ENCODE peak calls at places on chromosomes 4 and X, in nine cellular contexts. G is aorta; O is fibroblast of mammary gland; U is Right ventricle myocardium superior; R is AG10803; L is right atrium auricular region; B is HT1080; E is stimulated activated CD4-positive, alpha-beta T cell treated with anti-CD3 and anti-CD28 coated beads, Interleukin-12 subunit alpha, Interleukin-12 subunit beta, amount 100 ng/mL, for 48 hours; P is NCI-H526. M is an unnamed sample.

GRCh38 chrX:104681214-104681613 is 115.2 kb downstream of the IL1RAPL2 start:
- DNase-seq in G (no peak), O (no peak), U (no peak), R (no peak), L (no peak), B (no peak), E (no peak), P (peak), M (no peak)

GRCh38 chrX:97597954-97598353 is 714.2 kb downstream of the RPA4 start:
- DNase-seq in G (no peak), O (no peak), U (no peak), R (no peak), L (no peak), B (peak), E (peak), P (no peak), M (no peak)

GRCh38 chr4:185608223-185608622 is 72.9 kb upstream of the PDLIM3 start:
- DNase-seq in G (no peak), O (no peak), U (no peak), R (no peak), L (no peak), B (no peak), E (no peak), P (peak), M (no peak)

GRCh38 chr4:136484996-136485395 is 1047.3 kb downstream of the PCDH18 start:
- DNase-seq in G (no peak), O (no peak), U (no peak), R (no peak), L (no peak), B (no peak), E (no peak), P (no peak), M (no peak)

GRCh38 chr4:112519689-112520597 is 4.0 kb upstream of the NEUROG2 start:
- DNase-seq in G (no peak), O (no peak), U (no peak), R (no peak), L (no peak), B (no peak), E (no peak), P (no peak), M (no peak)

GRCh38 chr4:80069837-80070788 is 2.9 kb downstream of the ANTXR2 start:
- DNase-seq in G (no peak), O (peak), U (no peak), R (no peak), L (no peak), B (peak), E (no peak), P (no peak), M (no peak)

GRCh38 chr4:6914448-6914847 is 4.8 kb downstream of the TBC1D14 start:
- DNase-seq in G (no peak), O (no peak), U (no peak), R (no peak), L (no peak), B (no peak), E (no peak), P (no peak), M (no peak)

GRCh38 chr4:62210521-62210920 is 1010.4 kb downstream of the ADGRL3 start:
- DNase-seq in G (no peak), O (no peak), U (no peak), R (no peak), L (no peak), B (no peak), E (no peak), P (no peak), M (no peak)

GRCh38 chrX:36957425-36958328 is 50.5 kb upstream of the FAM47C start:
- DNase-seq in G (peak), O (no peak), U (no peak), R (no peak), L (no peak), B (no peak), E (no peak), P (peak), M (no peak)

GRCh38 chr4:28010543-28011235 is 1150.0 kb downstream of the STIM2 start:
- DNase-seq in G (no peak), O (peak), U (no peak), R (peak), L (no peak), B (peak), E (no peak), P (no peak), M (no peak)

GRCh38 chrX:154804957-154805695 is at the start of gene MPP1:
- DNase-seq in G (peak), O (peak), U (peak), R (peak), L (peak), B (peak), E (peak), P (peak), M (peak)

GRCh38 chr4:104462647-104463046 is 32.0 kb downstream of the CXXC4 start:
- DNase-seq in G (no peak), O (no peak), U (no peak), R (no peak), L (no peak), B (no peak), E (no peak), P (no peak), M (no peak)

GRCh38 chrX:68714856-68715255 is 67.4 kb downstream of the STARD8 start:
- DNase-seq in G (no peak), O (no peak), U (no peak), R (no peak), L (no peak), B (no peak), E (no peak), P (no peak), M (no peak)

GRCh38 chrX:48769230-48769629 is 7.7 kb downstream of the GLOD5 start:
- DNase-seq in G (no peak), O (no peak), U (no peak), R (no peak), L (no peak), B (no peak), E (no peak), P (no peak), M (no peak)

GRCh38 chr4:139460565-139460964 is 6.6 kb downstream of the RAB33B start:
- DNase-seq in G (no peak), O (no peak), U (no peak), R (no peak), L (no peak), B (no peak), E (no peak), P (no peak), M (no peak)

GRCh38 chrX:10203617-10204016 is 46.8 kb downstream of the CLCN4 start:
- DNase-seq in G (no peak), O (no peak), U (no peak), R (no peak), L (no peak), B (no peak), E (no peak), P (no peak), M (no peak)

GRCh38 chr4:140372607-140373327 is 679 bp upstream of the SCOC start:
- DNase-seq in G (no peak), O (peak), U (no peak), R (peak), L (no peak), B (no peak), E (peak), P (peak), M (no peak)

GRCh38 chr4:35939746-35940145 is 304.6 kb downstream of the ARAP2 start:
- DNase-seq in G (no peak), O (no peak), U (no peak), R (no peak), L (no peak), B (no peak), E (no peak), P (no peak), M (no peak)

GRCh38 chrX:17613979-17614572 is 123.2 kb upstream of the SCML1 start:
- DNase-seq in G (no peak), O (peak), U (no peak), R (no peak), L (no peak), B (peak), E (no peak), P (no peak), M (no peak)

GRCh38 chr4:72031868-72032619 is at the start of gene NPFFR2:
- DNase-seq in G (peak), O (peak), U (no peak), R (peak), L (no peak), B (peak), E (no peak), P (peak), M (peak)

GRCh38 chrX:40434947-40435346 is 145.8 kb upstream of the ATP6AP2 start:
- DNase-seq in G (no peak), O (peak), U (peak), R (peak), L (no peak), B (no peak), E (no peak), P (peak), M (no peak)

GRCh38 chrX:23312136-23312535 is 22.5 kb upstream of the PTCHD1 start:
- DNase-seq in G (no peak), O (no peak), U (no peak), R (no peak), L (no peak), B (no peak), E (no peak), P (no peak), M (no peak)

GRCh38 chr4:29852537-29852936 is 867.6 kb upstream of the PCDH7 start:
- DNase-seq in G (no peak), O (no peak), U (no peak), R (no peak), L (no peak), B (no peak), E (no peak), P (no peak), M (no peak)

GRCh38 chr4:41887821-41888699 is 47.2 kb upstream of the TMEM33 start:
- DNase-seq in G (no peak), O (peak), U (no peak), R (peak), L (no peak), B (peak), E (peak), P (peak), M (no peak)

GRCh38 chr4:61657016-61657415 is 456.9 kb downstream of the ADGRL3 start:
- DNase-seq in G (no peak), O (no peak), U (no peak), R (no peak), L (no peak), B (no peak), E (no peak), P (no peak), M (no peak)

GRCh38 chr4:55269970-55270369 is 76.1 kb upstream of the SRD5A3 start:
- DNase-seq in G (no peak), O (no peak), U (no peak), R (no peak), L (no peak), B (no peak), E (no peak), P (no peak), M (no peak)

GRCh38 chr4:48147621-48148020 is 13.6 kb upstream of the TXK start:
- DNase-seq in G (no peak), O (no peak), U (no peak), R (no peak), L (no peak), B (no peak), E (no peak), P (no peak), M (no peak)

GRCh38 chr4:177442623-177443155 is 452 bp upstream of the AGA start:
- DNase-seq in G (no peak), O (peak), U (no peak), R (no peak), L (no peak), B (peak), E (peak), P (no peak), M (no peak)

GRCh38 chr4:53453385-53453784 is 75.9 kb downstream of the FIP1L1 start:
- DNase-seq in G (no peak), O (peak), U (no peak), R (peak), L (no peak), B (no peak), E (no peak), P (no peak), M (no peak)

GRCh38 chrX:53287493-53288138 is 6.2 kb upstream of the IQSEC2 start:
- DNase-seq in G (peak), O (peak), U (peak), R (peak), L (peak), B (peak), E (no peak), P (no peak), M (no peak)

GRCh38 chr4:42048394-42048793 is 58.1 kb downstream of the SLC30A9 start:
- DNase-seq in G (no peak), O (peak), U (no peak), R (peak), L (no peak), B (peak), E (no peak), P (no peak), M (no peak)

GRCh38 chr4:1367936-1368289 is 20.9 kb downstream of the UVSSA start:
- DNase-seq in G (peak), O (no peak), U (peak), R (no peak), L (no peak), B (no peak), E (no peak), P (no peak), M (no peak)

M was measured in type B pancreatic cell.